ENCODE peak calls at places on chromosomes 4 and X, in nine cellular contexts. E is uterus, Z is tibial nerve, J is IMR-90, I is Peyer's patch, U is adrenal gland, S is K562, P is right lobe of liver, N is HCT116. T is an unnamed sample. For H3K27me3, the result is how much of the 10 kb centered on the place peaks cover.

GRCh38 chr4:140533951-140534480 is 10.0 kb downstream of the ELMOD2 start:
- DNase-seq in Z (no peak), E (no peak), U (no peak), N (no peak), I (no peak), J (peak), S (no peak), P (no peak), T (no peak)

GRCh38 chr4:168605411-168605810 is 108.6 kb downstream of the PALLD start:
- DNase-seq in Z (no peak), E (no peak), U (no peak), S (no peak), I (no peak), P (no peak), J (peak), N (no peak), T (no peak)

GRCh38 chrX:40099046-40099968 is 1.5 kb upstream of the BCOR start:
- DNase-seq in S (peak), Z (no peak), N (no peak), I (peak), P (peak), E (peak), U (peak), J (no peak), T (peak)

GRCh38 chr4:104494161-104494560 is 533 bp downstream of the CXXC4 start:
- DNase-seq in J (no peak), N (no peak), U (no peak), I (no peak), E (no peak), P (no peak), Z (no peak), S (no peak), T (no peak)

GRCh38 chr4:145827885-145828284 is 110.7 kb downstream of the ZNF827 start:
- DNase-seq in U (no peak), I (no peak), S (no peak), N (no peak), E (no peak), J (no peak), Z (no peak), P (no peak), T (no peak)

GRCh38 chrX:103716967-103717366 is 6.3 kb downstream of the TMEM31 start:
- DNase-seq in E (no peak), U (no peak), J (peak), Z (no peak), N (no peak), P (no peak), S (no peak), I (no peak), T (peak)

GRCh38 chrX:132292753-132293152 is 73.5 kb upstream of the RAP2C start:
- DNase-seq in N (peak), E (peak), J (peak), I (no peak), P (peak), Z (no peak), S (peak), U (peak), T (peak)

GRCh38 chr4:5912614-5913019 is 19.7 kb upstream of the CRMP1 start:
- DNase-seq in Z (no peak), E (no peak), N (no peak), P (no peak), S (no peak), I (no peak), J (no peak), U (no peak), T (no peak)

GRCh38 chr4:83561381-83561780 is 25.5 kb downstream of the GPAT3 start:
- DNase-seq in N (peak), J (peak), Z (no peak), I (no peak), S (no peak), E (no peak), P (peak), U (peak), T (peak)

GRCh38 chr4:146004730-146005129 is 66.1 kb upstream of the ZNF827 start:
- DNase-seq in E (no peak), S (no peak), N (no peak), Z (no peak), P (no peak), J (no peak), U (no peak), I (no peak), T (no peak)

GRCh38 chrX:81316163-81316562 is 114.3 kb downstream of the SH3BGRL start:
- DNase-seq in I (no peak), P (no peak), Z (no peak), E (no peak), U (no peak), S (no peak), N (no peak), J (peak), T (no peak)

GRCh38 chrX:30786374-30786773 is 102.7 kb downstream of the TAB3 start:
- DNase-seq in I (no peak), U (no peak), Z (no peak), N (no peak), P (no peak), J (no peak), E (no peak), S (no peak), T (no peak)

DNA sequence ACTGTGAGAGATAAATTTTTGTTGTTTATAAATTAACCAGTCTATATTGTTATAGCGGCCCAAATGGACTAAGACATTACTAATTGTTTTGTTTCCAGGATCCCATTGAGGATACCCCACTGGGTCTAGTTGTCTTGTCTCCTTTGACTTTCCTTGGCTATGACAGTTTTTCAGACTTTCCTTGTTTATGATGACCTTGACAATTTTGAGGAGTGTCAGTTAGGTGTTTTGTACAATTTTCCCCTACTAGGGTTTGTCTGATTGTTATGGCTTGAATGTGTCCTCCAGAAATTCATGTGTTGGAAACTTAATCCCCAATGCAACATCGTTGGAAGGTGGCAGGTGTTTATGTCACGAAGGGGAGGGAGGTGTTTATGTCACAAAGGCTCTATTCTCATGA is 89.6 kb upstream of the PITX2 start:
- DNase-seq in J (no peak), U (no peak), P (no peak), I (no peak), E (no peak), N (no peak), S (no peak), Z (no peak), T (no peak)
- TF ChIP-seq POLR2A in J (no peak), U (no peak), P (no peak), I (no peak), E (no peak), N (no peak), S (no peak), Z (no peak), T (no peak)

GRCh38 chr4:112520598-112521122 is 4.7 kb upstream of the NEUROG2 start:
- DNase-seq in J (no peak), E (no peak), P (no peak), N (no peak), S (no peak), U (no peak), Z (no peak), I (no peak), T (no peak)
- H3K27me3 ChIP-seq in J (half or more), E (under half), P (half or more), N (under half), S (half or more), U (half or more), Z (half or more), I (half or more), T (half or more)

GRCh38 chr4:176654565-176655216 is 138.0 kb downstream of the VEGFC start:
- DNase-seq in E (no peak), J (peak), S (no peak), U (no peak), P (no peak), Z (no peak), I (no peak), N (no peak), T (no peak)
- TF ChIP-seq POLR2A in E (no peak), J (no peak), S (no peak), U (no peak), P (no peak), Z (no peak), I (no peak), N (no peak), T (no peak)

GRCh38 chr4:185269286-185269685 is 59.9 kb downstream of the SNX25 start:
- DNase-seq in Z (no peak), P (no peak), S (no peak), I (no peak), J (no peak), N (no peak), U (no peak), E (no peak), T (no peak)
- H3K27me3 ChIP-seq in Z (under half), P (under half), S (under half), I (under half), J (under half), N (under half), U (under half), E (under half), T (under half)

DNA sequence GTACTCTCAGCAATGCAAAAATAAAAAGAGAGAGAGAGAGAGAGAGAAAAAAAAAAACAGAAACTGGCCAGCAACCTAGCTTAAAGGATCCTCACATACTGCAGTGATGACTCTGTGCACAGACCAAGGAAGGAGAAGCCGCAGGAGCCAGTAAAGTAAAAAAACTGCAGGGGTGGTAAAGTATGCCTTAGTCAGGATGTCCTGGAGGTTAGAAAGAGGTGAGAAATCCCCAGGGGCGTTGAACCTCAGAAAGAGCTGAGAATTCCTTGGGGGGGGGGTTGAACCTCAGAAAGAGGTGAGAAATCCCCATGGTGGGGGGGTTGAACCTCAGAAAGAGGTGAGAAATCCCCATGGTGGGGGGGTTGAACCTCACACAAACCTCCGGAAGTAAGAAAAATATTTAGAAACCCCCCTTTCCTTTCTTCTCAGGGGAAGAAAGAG is 48.0 kb downstream of the MAGEA9 start:
- DNase-seq in S (no peak), U (no peak), J (peak), Z (no peak), P (no peak), E (no peak), I (no peak), N (no peak), T (no peak)
- TF ChIP-seq POLR2A in S (no peak), U (no peak), J (no peak), Z (no peak), P (no peak), E (no peak), I (no peak), N (no peak), T (no peak)

GRCh38 chrX:23332888-23333821 is 1.5 kb upstream of the PTCHD1 start:
- DNase-seq in N (no peak), E (no peak), S (no peak), J (no peak), Z (no peak), I (no peak), U (no peak), P (no peak), T (peak)

GRCh38 chrX:23333842-23334535 is 660 bp upstream of the PTCHD1 start:
- DNase-seq in J (no peak), Z (no peak), E (no peak), N (no peak), U (no peak), P (no peak), I (no peak), S (no peak), T (peak)

GRCh38 chrX:23334536-23334870 is at the start of gene PTCHD1:
- DNase-seq in I (no peak), Z (no peak), S (no peak), N (no peak), P (no peak), J (no peak), U (no peak), E (no peak), T (no peak)

GRCh38 chrX:23332101-23332887 is 2.4 kb upstream of the PTCHD1 start:
- DNase-seq in P (no peak), U (no peak), J (no peak), N (no peak), Z (no peak), E (no peak), S (no peak), I (no peak), T (peak)

GRCh38 chrX:23331701-23332100 is 2.9 kb upstream of the PTCHD1 start:
- DNase-seq in S (no peak), E (no peak), I (no peak), U (no peak), Z (no peak), N (no peak), P (no peak), J (no peak), T (no peak)
- H3K27me3 ChIP-seq in S (under half), E (under half), I (under half), U (under half), Z (half or more), N (under half), P (under half), J (under half), T (half or more)

GRCh38 chr4:153634737-153635353 is 49.2 kb upstream of the TLR2 start:
- DNase-seq in J (peak), P (no peak), U (no peak), N (no peak), E (no peak), I (no peak), S (peak), Z (no peak), T (no peak)

GRCh38 chr4:153638999-153639398 is 45.1 kb upstream of the TLR2 start:
- DNase-seq in E (no peak), P (no peak), N (no peak), S (no peak), J (no peak), I (no peak), U (no peak), Z (no peak), T (no peak)

GRCh38 chr4:153639556-153640475 is 44.3 kb upstream of the TLR2 start:
- DNase-seq in U (no peak), P (no peak), I (no peak), J (no peak), S (no peak), E (no peak), N (no peak), Z (no peak), T (no peak)

GRCh38 chr4:153638011-153638410 is 46.1 kb upstream of the TLR2 start:
- DNase-seq in S (no peak), E (no peak), N (no peak), I (no peak), P (no peak), U (no peak), J (no peak), Z (no peak), T (no peak)

DNA sequence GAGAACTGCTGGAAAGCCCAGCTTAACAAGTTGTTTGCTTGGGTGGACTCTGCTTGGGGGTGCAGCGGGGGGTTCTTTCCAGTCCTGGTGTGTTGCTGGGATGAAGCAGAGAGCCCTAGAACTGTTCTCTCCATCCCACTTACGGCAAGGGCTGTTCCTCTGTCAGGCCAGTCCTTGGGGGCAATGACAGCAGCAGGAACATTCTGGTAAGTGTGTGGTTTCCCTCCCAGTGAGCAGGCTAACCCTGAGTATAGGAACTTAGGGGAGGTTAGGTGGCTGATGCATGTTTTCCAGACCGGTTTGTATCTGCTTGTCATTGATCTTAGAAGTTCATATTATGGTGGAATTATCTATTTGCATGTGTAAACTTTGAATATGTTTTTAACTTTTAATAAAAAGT is 46.9 kb upstream of the TLR2 start:
- DNase-seq in P (no peak), Z (no peak), I (no peak), S (no peak), N (no peak), J (no peak), U (no peak), E (no peak), T (no peak)
- TF ChIP-seq POLR2A in P (no peak), Z (no peak), I (no peak), S (no peak), N (no peak), J (no peak), U (no peak), E (no peak), T (no peak)

GRCh38 chrX:147635186-147635585 is 276.5 kb upstream of the FMR1 start:
- DNase-seq in E (no peak), S (no peak), J (no peak), P (no peak), Z (no peak), I (no peak), N (no peak), U (no peak), T (no peak)

GRCh38 chrX:147637190-147637589 is 274.5 kb upstream of the FMR1 start:
- DNase-seq in U (no peak), J (no peak), E (no peak), N (no peak), S (no peak), P (no peak), I (no peak), Z (no peak), T (no peak)
- H3K27me3 ChIP-seq in U (under half), J (under half), E (under half), N (under half), S (under half), P (under half), I (under half), Z (under half), T (under half)

T was measured in transverse colon.